ENCODE peak calls at places on chromosomes 13 and 19, in four cellular contexts. W, Y, N and C are unnamed samples. For H3K36me3 and H3K4me1, the result is how much of the 10 kb centered on the place peaks cover.

GRCh38 chr13:73607489-73608156 is 526.6 kb downstream of the KLF12 start:
- DNase-seq in W (no peak), Y (no peak), N (no peak), C (no peak)

GRCh38 chr13:67224148-67224846 is 5.8 kb downstream of the PCDH9 start:
- DNase-seq in Y (peak), W (peak), N (peak), C (no peak)

GRCh38 chr13:112066624-112067004 is 335 bp upstream of the SOX1 start:
- DNase-seq in W (no peak), N (peak), Y (peak), C (no peak)

GRCh38 chr13:98267080-98267912 is 90.2 kb upstream of the RNF113B start:
- DNase-seq in Y (peak), N (peak), W (no peak), C (no peak)

GRCh38 chr19:30784850-30785459 is 412.8 kb downstream of the ZNF536 start:
- DNase-seq in Y (peak), N (no peak), W (peak), C (peak)

GRCh38 chr13:30032263-30032662 is 181.8 kb upstream of the UBL3 start:
- DNase-seq in Y (no peak), N (no peak), W (no peak), C (no peak)

GRCh38 chr13:91647361-91647970 is 249.0 kb downstream of the GPC5 start:
- DNase-seq in Y (peak), N (peak), W (no peak), C (no peak)

GRCh38 chr13:40069173-40070044 is 413.9 kb downstream of the COG6 start:
- DNase-seq in Y (peak), N (peak), W (peak), C (peak)

GRCh38 chr13:75263741-75264407 is 218.1 kb downstream of the TBC1D4 start:
- DNase-seq in Y (peak), N (peak), W (no peak), C (no peak)

GRCh38 chr19:43781630-43782310 is 997 bp upstream of the KCNN4 start:
- DNase-seq in N (no peak), Y (no peak), W (no peak), C (no peak)

GRCh38 chr13:60838581-60838980 is 441.6 kb downstream of the TDRD3 start:
- DNase-seq in Y (no peak), N (peak), W (no peak), C (no peak)

GRCh38 chr13:32234914-32235313 is 80.2 kb downstream of the ZAR1L start:
- DNase-seq in W (no peak), Y (peak), N (no peak), C (no peak)

GRCh38 chr19:32436692-32437091 is 31.1 kb downstream of the DPY19L3 start:
- DNase-seq in N (no peak), Y (no peak), W (no peak), C (no peak)

GRCh38 chr13:40456397-40456958 is 210.0 kb downstream of the FOXO1 start:
- DNase-seq in N (no peak), W (no peak), Y (no peak), C (no peak)

GRCh38 chr13:21106089-21106488 is 44.7 kb upstream of the LATS2 start:
- DNase-seq in Y (peak), N (peak), W (no peak), C (no peak)

GRCh38 chr19:45496349-45496953 is 396 bp downstream of the RTN2 start:
- DNase-seq in Y (peak), W (peak), N (no peak), C (no peak)

GRCh38 chr13:111525320-111526118 is 205.1 kb downstream of the TEX29 start:
- DNase-seq in W (no peak), N (no peak), Y (no peak), C (no peak)

GRCh38 chr19:51026554-51026831 is at the start of gene KLK11:
- DNase-seq in Y (no peak), N (no peak), W (no peak), C (no peak)

GRCh38 chr19:21835810-21836444 is at the start of gene ZNF43:
- DNase-seq in W (peak), Y (peak), N (peak), C (peak)

GRCh38 chr19:54209058-54209747 is 8.5 kb downstream of the RPS9 start:
- DNase-seq in W (no peak), N (peak), Y (no peak), C (no peak)

GRCh38 chr19:44512326-44513298 is 12.3 kb upstream of the ZNF180 start:
- DNase-seq in Y (peak), W (no peak), N (peak), C (no peak)

GRCh38 chr13:66154354-66154753 is 1075.8 kb downstream of the PCDH9 start:
- DNase-seq in N (no peak), W (no peak), Y (no peak), C (no peak)

GRCh38 chr13:101013245-101013644 is 338.6 kb upstream of the TMTC4 start:
- DNase-seq in W (no peak), Y (no peak), N (no peak), C (no peak)
- H3K27ac ChIP-seq in W (no peak), Y (no peak), N (no peak), C (no peak)

GRCh38 chr19:11021760-11022144 is 60.9 kb downstream of the SMARCA4 start:
- DNase-seq in W (no peak), Y (no peak), N (no peak), C (no peak)
- H3K36me3 ChIP-seq in W (under half), Y (half or more), N (half or more), C (half or more)

GRCh38 chr13:46372071-46372470 is 15.0 kb downstream of the RUBCNL start:
- DNase-seq in N (no peak), W (no peak), Y (no peak), C (no peak)
- H3K4me1 ChIP-seq in N (under half), W (under half), Y (under half), C (under half)

GRCh38 chr19:3365447-3366103 is 808 bp upstream of the NFIC start:
- DNase-seq in N (peak), W (no peak), Y (peak), C (no peak)

GRCh38 chr19:3366761-3367571 is 583 bp downstream of the NFIC start:
- DNase-seq in N (no peak), Y (peak), W (no peak), C (no peak)

GRCh38 chr19:3365093-3365446 is 1.3 kb upstream of the NFIC start:
- DNase-seq in Y (no peak), W (no peak), N (no peak), C (no peak)

GRCh38 chr19:3367572-3368440 is 1.4 kb downstream of the NFIC start:
- DNase-seq in Y (no peak), N (no peak), W (no peak), C (no peak)

GRCh38 chr19:3366104-3366760 is at the start of gene NFIC:
- DNase-seq in W (peak), N (peak), Y (peak), C (no peak)
- H3K27ac ChIP-seq in W (peak), N (peak), Y (peak), C (no peak)

GRCh38 chr13:110478405-110479214 is 82.9 kb downstream of the RAB20 start:
- DNase-seq in N (no peak), W (no peak), Y (no peak), C (no peak)
- H3K36me3 ChIP-seq in N (under half), W (under half), Y (under half), C (under half)

GRCh38 chr19:13848811-13849241 is 28.1 kb upstream of the NANOS3 start:
- DNase-seq in Y (no peak), W (no peak), N (no peak), C (no peak)

GRCh38 chr19:13847900-13848677 is 28.8 kb upstream of the NANOS3 start:
- DNase-seq in W (no peak), N (no peak), Y (no peak), C (no peak)

GRCh38 chr19:13849277-13849676 is 27.7 kb upstream of the NANOS3 start:
- DNase-seq in W (peak), N (no peak), Y (no peak), C (no peak)

GRCh38 chr19:13849991-13850909 is 26.7 kb upstream of the NANOS3 start:
- DNase-seq in W (peak), Y (peak), N (peak), C (peak)

GRCh38 chr19:13850910-13851753 is 25.8 kb upstream of the NANOS3 start:
- DNase-seq in N (peak), Y (peak), W (peak), C (peak)
- H3K4me1 ChIP-seq in N (under half), Y (under half), W (under half), C (under half)

GRCh38 chr13:77022341-77022740 is 4.6 kb downstream of the FBXL3 start:
- DNase-seq in Y (peak), N (peak), W (no peak), C (no peak)
- H3K27ac ChIP-seq in Y (no peak), N (no peak), W (no peak), C (no peak)

GRCh38 chr19:47755762-47756626 is 10.6 kb downstream of the NOP53 start:
- DNase-seq in N (no peak), W (no peak), Y (no peak), C (no peak)

GRCh38 chr19:47756627-47756929 is 11.2 kb downstream of the NOP53 start:
- DNase-seq in Y (no peak), W (no peak), N (no peak), C (no peak)

GRCh38 chr19:47756953-47757608 is 11.7 kb downstream of the NOP53 start:
- DNase-seq in Y (no peak), N (no peak), W (no peak), C (no peak)

GRCh38 chr19:47754206-47755064 is 9.1 kb downstream of the NOP53 start:
- DNase-seq in W (no peak), N (no peak), Y (no peak), C (no peak)

GRCh38 chr19:47755065-47755761 is 9.9 kb downstream of the NOP53 start:
- DNase-seq in N (no peak), W (no peak), Y (no peak), C (no peak)
- H3K36me3 ChIP-seq in N (under half), W (half or more), Y (under half), C (half or more)

DNA sequence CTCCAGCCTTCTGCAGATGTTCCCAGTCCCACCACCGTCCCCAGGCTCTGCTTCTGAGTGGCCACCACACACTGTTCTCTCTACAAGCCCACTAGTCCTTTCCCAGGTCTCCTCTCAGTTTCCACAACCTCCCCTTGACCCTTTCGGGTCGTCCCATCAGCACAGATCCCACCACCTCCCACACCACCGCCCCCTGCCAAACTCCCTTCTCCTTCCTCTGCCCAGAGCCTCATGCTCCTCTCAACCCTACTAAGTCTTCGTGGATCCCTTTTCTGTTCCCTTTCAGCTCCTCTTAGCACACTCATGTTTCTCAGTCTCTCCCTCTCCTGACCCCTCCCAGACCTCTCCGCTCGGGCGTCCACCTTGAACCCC is 1.9 kb downstream of the NAPA start:
- DNase-seq in W (no peak), N (no peak), Y (no peak), C (no peak)
- H3K4me1 ChIP-seq in W (half or more), N (under half), Y (under half), C (under half)